ENCODE peak calls at places on chromosomes 11 and 22, in six cellular contexts. V is coronary artery, X is brain microvascular endothelial cell, T is kidney, W is A673, H is neural crest cell. G is an unnamed sample.

GRCh38 chr11:123577081-123577598 is 77.3 kb downstream of the SCN3B start:
- DNase-seq in T (no peak), V (no peak), W (peak), X (peak), H (peak), G (no peak)

GRCh38 chr11:20035701-20036601 is 124.3 kb downstream of the DBX1 start:
- DNase-seq in T (no peak), V (no peak), X (peak), W (no peak), H (no peak), G (no peak)

GRCh38 chr11:17431139-17431538 is 42.7 kb upstream of the KCNJ11 start:
- DNase-seq in W (no peak), H (no peak), X (no peak), T (no peak), V (no peak), G (no peak)

GRCh38 chr11:132718711-132719641 is 813.3 kb downstream of the OPCML start:
- DNase-seq in V (no peak), T (no peak), X (peak), W (no peak), H (peak), G (no peak)

GRCh38 chr22:30027791-30028190 is 52.5 kb upstream of the HORMAD2 start:
- DNase-seq in V (no peak), X (no peak), W (no peak), T (no peak), H (no peak), G (no peak)

GRCh38 chr11:71500601-71501021 is 26.5 kb upstream of the KRTAP5-7 start:
- DNase-seq in X (no peak), T (no peak), V (no peak), H (no peak), W (no peak), G (no peak)

GRCh38 chr11:12691473-12691872 is 17.3 kb downstream of the TEAD1 start:
- DNase-seq in W (no peak), H (no peak), T (no peak), X (peak), V (no peak), G (no peak)

GRCh38 chr11:6705905-6706535 is 22.9 kb upstream of the MRPL17 start:
- DNase-seq in X (peak), H (peak), V (no peak), T (no peak), W (peak), G (no peak)

GRCh38 chr11:26741036-26741435 is 19.2 kb upstream of the SLC5A12 start:
- DNase-seq in V (no peak), T (no peak), W (peak), X (peak), H (no peak), G (no peak)

DNA sequence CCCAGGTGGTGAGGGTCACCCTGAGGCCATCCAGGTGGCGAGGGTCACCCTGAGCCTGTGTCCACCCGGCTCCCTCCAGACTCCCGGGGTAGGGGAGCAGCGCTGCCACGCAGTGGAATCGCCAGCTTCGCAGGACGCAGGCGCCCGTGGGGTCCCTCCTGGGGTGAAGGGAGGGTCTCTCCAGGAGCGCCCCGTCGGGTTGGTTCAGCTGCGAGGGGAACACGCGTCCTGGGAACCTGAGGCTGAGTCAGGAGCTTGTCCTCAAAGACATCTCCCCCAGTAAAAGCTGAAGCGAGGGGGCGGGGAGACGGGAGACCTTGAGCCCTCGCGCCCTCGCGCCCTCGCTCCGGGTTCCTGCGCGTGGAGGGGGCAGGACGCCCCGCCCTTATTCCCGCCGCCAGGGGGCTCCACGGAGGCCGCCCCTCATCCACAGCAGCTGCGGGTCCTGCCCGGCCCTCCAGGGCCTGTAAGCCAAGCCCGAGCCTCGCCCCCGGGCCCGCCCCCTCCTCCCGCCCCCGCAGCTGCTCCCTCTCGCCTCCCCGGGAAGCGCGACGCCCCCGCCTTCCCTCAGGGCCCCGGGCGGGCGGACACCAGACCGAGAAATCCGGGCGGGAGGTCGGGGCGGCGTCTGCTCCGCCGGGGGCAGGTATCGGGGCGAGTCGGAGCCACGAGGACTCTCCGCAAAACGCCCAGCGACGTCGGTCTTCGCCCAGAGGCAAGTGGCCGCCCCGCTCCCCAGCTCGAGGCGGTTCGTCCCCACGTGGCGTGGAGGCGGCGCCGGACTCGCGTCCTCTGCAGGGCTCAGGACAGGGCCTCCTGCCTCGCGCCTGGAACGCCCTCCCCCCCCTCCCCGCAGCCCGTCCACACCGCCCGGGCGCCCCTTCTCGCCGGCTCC is 22.8 kb downstream of the PIM3 start:
- DNase-seq in X (no peak), V (no peak), W (no peak), H (no peak), T (peak), G (no peak)
- TF ChIP-seq CTCF in X (peak), V (no peak), W (peak), H (peak), T (peak), G (peak)

GRCh38 chr11:101912823-101913284 is 2.0 kb upstream of the CEP126 start:
- DNase-seq in V (no peak), T (no peak), W (no peak), X (peak), H (no peak), G (no peak)
- TF ChIP-seq CTCF in V (no peak), T (no peak), W (no peak), X (no peak), H (no peak), G (no peak)

GRCh38 chr11:73140213-73141030 is 1.7 kb downstream of the FCHSD2 start:
- DNase-seq in H (peak), X (peak), W (peak), T (peak), V (no peak), G (no peak)
- TF ChIP-seq CTCF in H (no peak), X (no peak), W (no peak), T (no peak), V (no peak), G (no peak)

DNA sequence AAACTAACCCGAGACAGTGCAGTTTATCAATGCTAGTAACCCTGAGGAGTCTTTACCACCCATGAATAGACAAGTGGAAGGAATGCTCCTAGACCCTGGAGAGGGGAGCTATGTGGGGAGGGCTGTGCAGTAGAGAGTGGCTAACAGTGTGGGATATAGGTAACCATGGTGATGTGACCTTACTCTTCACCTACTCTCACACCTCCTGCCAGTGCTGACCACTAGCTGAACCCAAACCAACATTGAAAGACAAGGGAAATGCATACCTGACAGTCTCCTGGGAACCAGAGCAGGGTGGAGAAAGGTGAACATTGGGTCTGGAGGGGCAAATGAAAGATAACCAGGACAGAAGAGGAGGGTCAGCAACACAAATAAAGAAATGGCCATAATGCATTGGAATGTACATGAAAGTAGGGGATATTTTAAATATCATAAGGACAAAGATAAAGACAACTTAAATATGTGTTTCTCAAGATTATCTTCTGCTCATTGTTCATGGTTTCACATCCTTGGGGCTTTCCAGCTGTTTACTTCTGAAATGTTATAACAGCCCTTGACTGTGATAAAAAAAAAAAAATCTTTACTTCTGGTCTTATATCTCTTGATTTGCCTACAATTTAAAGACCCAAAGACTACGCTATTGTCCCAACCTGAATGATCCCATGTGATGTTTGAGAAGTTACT is 983.3 kb upstream of the TENM4 start:
- DNase-seq in H (no peak), T (no peak), W (no peak), V (no peak), X (no peak), G (no peak)
- TF ChIP-seq CTCF in H (no peak), T (no peak), W (no peak), V (no peak), X (no peak), G (no peak)

DNA sequence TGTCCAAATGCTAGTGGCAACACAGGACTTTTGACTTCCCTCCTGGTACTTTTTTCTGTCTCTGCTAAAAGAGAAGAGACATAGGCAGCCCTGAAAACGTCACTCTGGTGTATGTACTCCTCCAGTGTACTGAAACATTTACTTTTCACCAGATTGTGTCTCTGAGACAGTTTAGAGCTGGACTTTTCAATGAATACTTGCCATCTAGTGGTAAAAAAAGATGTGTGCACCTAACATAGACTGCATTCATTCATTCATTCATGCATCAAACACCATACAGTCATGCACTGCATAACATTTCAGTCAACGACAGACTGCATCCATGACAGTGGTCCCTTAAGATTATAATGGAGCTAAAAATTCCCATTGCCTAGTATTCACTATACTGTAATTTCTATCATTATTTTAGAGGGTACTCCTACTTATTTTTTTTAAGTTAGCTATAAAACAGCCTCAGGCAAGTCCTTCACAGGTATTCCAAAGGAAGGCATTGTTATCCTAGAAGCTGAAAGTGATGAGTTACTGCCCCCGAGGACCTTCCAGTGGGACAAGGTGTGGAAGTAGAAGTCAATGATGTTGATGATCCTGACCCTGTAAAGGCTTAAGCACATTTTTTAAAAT is 186.2 kb downstream of the SPON1 start:
- DNase-seq in W (peak), X (peak), V (no peak), H (no peak), T (no peak), G (no peak)
- TF ChIP-seq CTCF in W (peak), X (peak), V (peak), H (peak), T (peak), G (peak)

GRCh38 chr11:64764753-64765152 is 5.0 kb upstream of the PYGM start:
- DNase-seq in H (no peak), T (no peak), X (no peak), W (no peak), V (no peak), G (no peak)

GRCh38 chr11:64762916-64763803 is 3.4 kb upstream of the PYGM start:
- DNase-seq in H (no peak), W (peak), X (peak), T (peak), V (peak), G (no peak)

GRCh38 chr11:64762277-64762915 is 2.6 kb upstream of the PYGM start:
- DNase-seq in W (no peak), T (peak), X (no peak), H (no peak), V (no peak), G (no peak)

GRCh38 chr11:64765291-64765803 is 5.6 kb upstream of the PYGM start:
- DNase-seq in H (no peak), W (no peak), T (peak), V (no peak), X (no peak), G (no peak)

GRCh38 chr11:64763804-64764611 is 4.2 kb upstream of the PYGM start:
- DNase-seq in T (peak), H (no peak), X (no peak), V (no peak), W (no peak), G (no peak)
- TF ChIP-seq CTCF in T (no peak), H (no peak), X (no peak), V (no peak), W (no peak), G (no peak)

GRCh38 chr11:60701509-60701818 is 2.1 kb downstream of the MS4A8 start:
- DNase-seq in T (no peak), H (no peak), V (no peak), W (no peak), X (no peak), G (no peak)

GRCh38 chr11:60703374-60703773 is 4.0 kb downstream of the MS4A8 start:
- DNase-seq in T (no peak), V (no peak), X (no peak), H (no peak), W (no peak), G (no peak)

GRCh38 chr11:60705895-60706294 is 6.5 kb downstream of the MS4A8 start:
- DNase-seq in W (no peak), T (no peak), H (no peak), X (no peak), V (no peak), G (no peak)

GRCh38 chr11:60699282-60699681 is at the start of gene MS4A8:
- DNase-seq in X (no peak), V (no peak), W (peak), H (no peak), T (no peak), G (no peak)

DNA sequence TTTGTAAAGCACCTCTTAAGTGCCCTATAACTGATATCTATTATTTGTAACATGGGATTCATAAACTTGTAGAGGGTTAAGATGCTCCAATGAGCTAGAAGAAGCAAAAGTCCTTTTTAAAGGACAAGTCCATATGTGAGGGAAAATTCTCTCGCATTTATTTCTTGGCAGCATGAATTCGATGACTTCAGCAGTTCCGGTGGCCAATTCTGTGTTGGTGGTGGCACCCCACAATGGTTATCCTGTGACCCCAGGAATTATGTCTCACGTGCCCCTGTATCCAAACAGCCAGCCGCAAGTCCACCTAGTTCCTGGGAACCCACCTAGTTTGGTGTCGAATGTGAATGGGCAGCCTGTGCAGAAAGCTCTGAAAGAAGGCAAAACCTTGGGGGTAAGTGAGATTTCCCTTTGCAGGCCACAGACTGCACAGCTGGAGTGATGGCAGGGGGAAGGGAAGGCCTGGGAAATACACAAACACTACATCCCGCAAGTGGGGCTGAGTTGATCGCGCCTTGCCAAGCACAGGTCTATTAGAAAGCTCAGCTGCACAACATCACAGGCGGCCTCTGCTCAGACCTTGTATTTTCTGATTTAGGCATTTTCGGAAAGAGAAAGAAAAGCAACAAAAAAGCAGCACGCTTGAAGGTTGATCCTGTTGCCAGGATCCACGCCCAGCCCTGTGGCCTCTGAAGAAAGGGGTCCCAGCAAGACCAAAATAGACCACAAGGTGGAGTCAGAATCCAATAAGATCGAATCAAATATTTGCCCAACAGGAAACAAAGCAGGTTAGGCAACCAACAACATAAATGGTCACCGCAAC is 1.5 kb downstream of the MS4A8 start:
- DNase-seq in T (no peak), X (no peak), V (no peak), W (peak), H (peak), G (no peak)
- TF ChIP-seq CTCF in T (peak), X (peak), V (no peak), W (peak), H (peak), G (peak)

G was measured in mesothelial cell of epicardium.